ENCODE peak calls at places on chromosomes 7 and 10, in five cellular contexts. L, F, O, E and N are unnamed samples.
A peak's percentile ranks its signal among the peaks of the same experiment; 100 is the strongest.

GRCh38 chr10:101394522-101395133 is 40.7 kb downstream of the BTRC start:
- DNase-seq in L (no peak), F (no peak), O (no peak), E (peak; percentile 16), N (no peak)

GRCh38 chr7:4629287-4629905 is 52.7 kb upstream of the FOXK1 start:
- DNase-seq in L (no peak), F (no peak), O (no peak), E (no peak), N (no peak)

GRCh38 chr10:70649526-70649925 is 22.8 kb upstream of the ADAMTS14 start:
- DNase-seq in L (no peak), F (no peak), O (no peak), E (peak; percentile 87), N (no peak)

GRCh38 chr7:117072620-117073118 is 119.4 kb downstream of the ST7 start:
- DNase-seq in L (no peak), F (no peak), O (no peak), E (no peak), N (no peak)

GRCh38 chr7:28588606-28589005 is 176.3 kb downstream of the CREB5 start:
- DNase-seq in L (no peak), F (no peak), O (no peak), E (no peak), N (no peak)

GRCh38 chr10:21176934-21177480 is 279.9 kb upstream of the NEBL start:
- DNase-seq in L (no peak), F (no peak), O (no peak), E (no peak), N (no peak)

GRCh38 chr10:5528989-5529701 is 4.4 kb downstream of the CALML3 start:
- DNase-seq in L (no peak), F (no peak), O (no peak), E (no peak), N (no peak)

GRCh38 chr10:78146200-78146599 is 112.5 kb downstream of the RPS24 start:
- DNase-seq in L (no peak), F (no peak), O (no peak), E (no peak), N (no peak)

GRCh38 chr7:47143344-47143743 is 438.6 kb downstream of the TNS3 start:
- DNase-seq in L (no peak), F (no peak), O (no peak), E (no peak), N (no peak)

GRCh38 chr10:36802523-36803153 is 322.8 kb upstream of the ANKRD30A start:
- DNase-seq in L (no peak), F (no peak), O (no peak), E (no peak), N (no peak)

GRCh38 chr7:46387646-46388045 is 466.6 kb upstream of the IGFBP3 start:
- DNase-seq in L (no peak), F (no peak), O (no peak), E (no peak), N (no peak)

GRCh38 chr10:31143331-31143935 is 111.8 kb upstream of the ZNF438 start:
- DNase-seq in L (no peak), F (no peak), O (no peak), E (no peak), N (no peak)

GRCh38 chr10:126350216-126350992 is 37.9 kb downstream of the ADAM12 start:
- DNase-seq in L (no peak), F (no peak), O (no peak), E (no peak), N (no peak)

GRCh38 chr7:140230862-140231778 is 54.3 kb upstream of the KDM7A start:
- DNase-seq in L (peak; percentile 90), F (peak; percentile 93), O (peak; percentile 88), E (no peak), N (no peak)

GRCh38 chr7:106167439-106168136 is 55.5 kb upstream of the SYPL1 start:
- DNase-seq in L (no peak), F (no peak), O (no peak), E (no peak), N (no peak)

GRCh38 chr7:90698616-90699015 is 102.5 kb downstream of the CDK14 start:
- DNase-seq in L (no peak), F (no peak), O (no peak), E (no peak), N (no peak)

GRCh38 chr10:133422821-133423771 is 1.3 kb downstream of the SPRN start:
- DNase-seq in L (no peak), F (no peak), O (peak; percentile 63), E (no peak), N (no peak)

GRCh38 chr10:3532644-3533043 is 252.4 kb downstream of the KLF6 start:
- DNase-seq in L (no peak), F (no peak), O (no peak), E (no peak), N (no peak)

GRCh38 chr10:78964274-78964951 is 104.4 kb upstream of the ZMIZ1 start:
- DNase-seq in L (no peak), F (no peak), O (no peak), E (no peak), N (no peak)

GRCh38 chr7:157391036-157391710 is 54.4 kb downstream of the DNAJB6 start:
- DNase-seq in L (no peak), F (no peak), O (no peak), E (no peak), N (no peak)

GRCh38 chr7:130998993-130999602 is 265.1 kb upstream of the KLF14 start:
- DNase-seq in L (no peak), F (peak; percentile 35), O (peak; percentile 40), E (no peak), N (no peak)

GRCh38 chr7:70698219-70698832 is 433.6 kb upstream of the GALNT17 start:
- DNase-seq in L (no peak), F (peak; percentile 38), O (no peak), E (peak; percentile 56), N (no peak)

GRCh38 chr7:32093415-32094408 is 23.5 kb upstream of the PDE1C start:
- DNase-seq in L (no peak), F (no peak), O (no peak), E (no peak), N (no peak)

GRCh38 chr7:158955932-158956804 is 99.8 kb downstream of the DYNC2I1 start:
- DNase-seq in L (no peak), F (no peak), O (no peak), E (no peak), N (no peak)

GRCh38 chr10:24874133-24874532 is 78.3 kb downstream of the PRTFDC1 start:
- DNase-seq in L (no peak), F (no peak), O (no peak), E (no peak), N (no peak)

GRCh38 chr10:36765777-36766176 is 359.6 kb upstream of the ANKRD30A start:
- DNase-seq in L (no peak), F (no peak), O (no peak), E (no peak), N (no peak)

GRCh38 chr10:80588506-80589020 is 50.9 kb downstream of the SH2D4B start:
- DNase-seq in L (no peak), F (no peak), O (no peak), E (no peak), N (no peak)

GRCh38 chr10:80590585-80591125 is 53.0 kb downstream of the SH2D4B start:
- DNase-seq in L (no peak), F (no peak), O (no peak), E (no peak), N (no peak)

GRCh38 chr10:80585812-80586211 is 48.1 kb downstream of the SH2D4B start:
- DNase-seq in L (no peak), F (no peak), O (peak; percentile 39), E (no peak), N (no peak)

DNA sequence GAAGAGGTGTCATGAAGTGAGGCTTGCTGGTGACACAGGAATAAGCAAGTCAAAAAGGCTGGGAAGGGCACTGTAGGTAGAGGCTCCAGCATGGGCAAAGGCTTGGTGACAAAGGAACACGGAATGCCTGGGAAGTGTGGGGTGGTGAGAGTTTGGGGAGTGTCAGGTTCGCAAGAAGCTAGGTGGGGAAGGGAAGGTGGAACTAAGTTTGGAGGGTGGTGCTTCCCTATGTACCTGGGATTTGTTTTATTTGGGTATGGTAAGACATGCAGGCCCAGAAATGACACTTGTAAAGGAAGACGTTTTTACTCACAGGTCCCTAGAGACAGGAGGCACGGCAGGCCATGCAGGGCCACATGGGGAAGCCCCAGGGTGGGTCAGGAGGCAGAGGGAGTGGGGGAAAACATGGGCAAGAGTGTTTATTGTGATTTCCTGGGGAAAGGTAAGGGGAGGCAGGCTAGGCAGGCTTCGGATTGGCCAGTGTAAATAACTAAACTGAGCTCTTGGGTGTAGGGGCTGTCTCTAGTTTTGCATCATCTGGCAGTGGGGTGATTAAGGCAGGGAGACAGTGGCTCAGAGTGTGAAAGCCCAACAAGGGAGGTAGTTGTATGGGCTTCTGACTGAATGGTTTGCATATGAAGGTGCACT is 52.1 kb downstream of the SH2D4B start:
- DNase-seq in L (no peak), F (no peak), O (no peak), E (no peak), N (peak; percentile 67)
- TF ChIP-seq ATF2 in L (no peak), F (no peak), O (no peak), E (no peak), N (peak; percentile 8)

GRCh38 chr7:100967292-100967863 is 2.0 kb upstream of the MUC12 start:
- DNase-seq in L (no peak), F (no peak), O (no peak), E (peak; percentile 24), N (no peak)
- TF ChIP-seq ATF2 in L (no peak), F (no peak), O (no peak), E (no peak), N (no peak)

DNA sequence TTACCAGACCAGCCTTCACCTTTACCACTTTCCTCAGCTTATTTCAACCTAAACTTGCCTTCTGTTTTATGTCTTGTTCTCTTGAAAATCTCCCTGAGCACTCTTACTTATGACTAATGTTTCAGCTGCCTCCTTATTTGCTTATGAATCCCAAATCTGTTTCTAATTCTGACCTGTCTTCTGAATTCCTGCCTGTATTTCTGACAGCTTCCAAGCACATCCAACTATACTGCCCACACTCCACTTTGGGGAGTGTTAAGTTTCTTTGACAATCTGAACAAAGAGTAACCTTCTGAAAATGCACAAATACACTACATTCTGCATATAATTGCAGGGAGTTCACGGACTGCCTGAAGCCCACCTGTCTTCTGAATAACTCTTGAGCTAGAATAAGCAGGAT is 48.7 kb downstream of the ARMC3 start:
- DNase-seq in L (no peak), F (no peak), O (no peak), E (no peak), N (no peak)
- TF ChIP-seq ATF2 in L (no peak), F (no peak), O (no peak), E (no peak), N (no peak)

GRCh38 chr10:97062484-97062883 is 123.3 kb downstream of the SLIT1 start:
- DNase-seq in L (no peak), F (no peak), O (no peak), E (no peak), N (no peak)

GRCh38 chr10:97059872-97060205 is 125.9 kb downstream of the SLIT1 start:
- DNase-seq in L (no peak), F (no peak), O (no peak), E (no peak), N (no peak)

GRCh38 chr10:97060441-97061084 is 125.2 kb downstream of the SLIT1 start:
- DNase-seq in L (no peak), F (no peak), O (no peak), E (no peak), N (no peak)

GRCh38 chr10:97062058-97062457 is 123.7 kb downstream of the SLIT1 start:
- DNase-seq in L (no peak), F (no peak), O (no peak), E (no peak), N (no peak)

DNA sequence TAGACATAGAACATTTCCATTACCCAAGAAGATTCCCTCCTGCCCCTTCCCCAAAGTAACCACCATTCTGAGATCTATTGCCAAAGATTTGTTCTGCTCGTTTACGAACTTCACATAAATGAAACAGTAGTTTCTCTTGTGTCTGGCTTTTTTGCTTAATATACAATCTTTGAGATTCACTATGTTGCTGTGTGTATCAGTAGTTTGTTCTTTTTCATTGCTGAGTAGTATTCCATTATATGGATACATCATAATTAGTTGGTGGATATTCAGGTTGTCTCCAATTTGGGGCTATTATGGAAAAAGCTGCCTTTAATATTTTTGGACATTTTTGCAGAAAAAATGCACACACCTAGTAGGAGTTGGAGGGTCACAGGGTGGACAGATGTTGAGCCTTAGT is 124.3 kb downstream of the SLIT1 start:
- DNase-seq in L (no peak), F (no peak), O (no peak), E (no peak), N (no peak)
- TF ChIP-seq ATF2 in L (no peak), F (no peak), O (no peak), E (no peak), N (no peak)